ENCODE peak calls at places on chromosomes 6 and 20, in six cellular contexts. I is ovary; B is DND-41; C is aorta; F is CD4-positive, alpha-beta memory T cell; M is effector memory CD4-positive, alpha-beta T cell. D is an unnamed sample.

GRCh38 chr6:31734703-31735500 is 1.4 kb downstream of the CLIC1 start:
- DNase-seq in M (peak; percentile 51), B (peak; percentile 70), F (peak; percentile 33), C (peak; percentile 81), I (peak; percentile 45), D (peak; percentile 55)

GRCh38 chr6:169653691-169654090 is 48.1 kb downstream of the WDR27 start:
- DNase-seq in M (no peak), B (no peak), I (peak; percentile 28), F (no peak), C (peak; percentile 58), D (no peak)

GRCh38 chr6:100468966-100469859 is 4.5 kb upstream of the SIM1 start:
- DNase-seq in C (peak; percentile 65), I (no peak), F (no peak), M (no peak), B (no peak), D (no peak)

GRCh38 chr6:44787254-44787844 is 399.8 kb downstream of the CDC5L start:
- DNase-seq in C (no peak), B (no peak), I (no peak), F (peak; percentile 25), M (no peak), D (no peak)

GRCh38 chr20:32786059-32786760 is 24.0 kb downstream of the DNMT3B start:
- DNase-seq in C (no peak), F (no peak), M (no peak), B (no peak), I (no peak), D (no peak)

GRCh38 chr20:20860078-20860806 is 147.8 kb upstream of the RALGAPA2 start:
- DNase-seq in I (peak; percentile 69), M (peak; percentile 67), C (peak; percentile 94), F (peak; percentile 60), B (peak; percentile 86), D (peak; percentile 89)

GRCh38 chr20:8963330-8963729 is 105.6 kb upstream of the PLCB4 start:
- DNase-seq in M (no peak), B (no peak), C (no peak), F (no peak), I (no peak), D (no peak)

GRCh38 chr6:52509281-52510212 is 67.3 kb downstream of the TRAM2 start:
- DNase-seq in I (no peak), M (no peak), B (no peak), C (no peak), F (no peak), D (no peak)

GRCh38 chr20:890671-891070 is 25.5 kb downstream of the ANGPT4 start:
- DNase-seq in B (no peak), I (no peak), C (no peak), F (no peak), M (no peak), D (no peak)

GRCh38 chr20:59151391-59151790 is 12.2 kb upstream of the ZNF831 start:
- DNase-seq in F (no peak), B (no peak), M (no peak), C (no peak), I (no peak), D (no peak)

GRCh38 chr6:7230327-7230691 is 82.7 kb downstream of the SSR1 start:
- DNase-seq in B (no peak), F (no peak), I (no peak), C (no peak), M (no peak), D (no peak)

GRCh38 chr6:137272403-137272802 is 53.2 kb upstream of the IFNGR1 start:
- DNase-seq in C (no peak), I (no peak), B (no peak), M (no peak), F (no peak), D (no peak)

GRCh38 chr20:25299801-25300200 is 51.9 kb downstream of the PYGB start:
- DNase-seq in C (no peak), M (no peak), F (no peak), I (no peak), B (no peak), D (no peak)

GRCh38 chr6:108116781-108117426 is 42.4 kb upstream of the OSTM1 start:
- DNase-seq in M (no peak), C (no peak), I (no peak), F (no peak), B (no peak), D (no peak)

GRCh38 chr20:17625246-17626051 is 55.6 kb downstream of the DSTN start:
- DNase-seq in M (no peak), C (peak; percentile 74), I (peak; percentile 7), F (no peak), B (no peak), D (no peak)
- H3K36me3 ChIP-seq in M (peaks cover 43% of the 10 kb centered on the region), C (peaks cover 5% of the 10 kb centered on the region), I (no peaks in the 10 kb centered on the region), F (peaks cover 5% of the 10 kb centered on the region), B (peaks cover 99% of the 10 kb centered on the region), D (peaks cover under 1% of the 10 kb centered on the region)

DNA sequence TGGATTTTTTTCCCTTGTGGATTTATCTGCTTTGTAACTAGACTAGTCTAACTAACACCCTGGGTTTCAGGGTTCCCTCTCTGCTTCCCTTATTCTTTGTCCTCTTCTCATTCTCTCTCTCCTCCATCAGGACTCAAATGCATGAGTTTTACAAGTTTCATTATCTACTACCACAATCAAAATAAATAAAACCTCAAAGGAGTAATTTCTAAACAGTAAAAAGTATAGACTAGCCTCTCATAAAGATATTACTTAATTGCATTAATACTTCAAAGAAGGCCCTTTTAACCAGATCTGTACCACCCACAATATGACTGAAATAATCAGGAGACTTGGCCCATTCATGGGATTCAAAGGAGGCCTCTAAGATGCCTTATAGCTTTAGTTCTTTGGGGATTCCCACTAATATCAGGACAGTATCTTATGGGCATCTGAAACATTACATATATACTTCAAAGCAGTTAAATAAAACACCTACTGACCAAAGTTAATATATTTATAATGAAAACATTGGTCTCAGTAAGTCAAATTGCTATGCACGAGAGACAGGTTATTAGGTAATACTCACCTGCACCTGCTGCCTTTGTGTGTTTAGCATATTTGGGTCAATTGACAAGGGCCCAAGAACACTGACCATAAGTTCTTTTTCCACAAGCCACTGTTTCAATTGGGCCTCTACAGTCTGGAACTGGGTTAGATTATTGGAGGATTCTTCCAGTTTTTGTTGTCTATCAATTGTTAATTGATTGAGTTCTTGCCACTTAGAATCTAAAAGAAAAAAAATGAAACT is 85.7 kb downstream of the DST start:
- DNase-seq in C (no peak), F (no peak), B (no peak), M (no peak), I (no peak), D (no peak)
- H3K36me3 ChIP-seq in C (peaks cover 2% of the 10 kb centered on the region), F (no peaks in the 10 kb centered on the region), B (no peaks in the 10 kb centered on the region), M (no peaks in the 10 kb centered on the region), I (no peaks in the 10 kb centered on the region), D (peaks cover 13% of the 10 kb centered on the region)

DNA sequence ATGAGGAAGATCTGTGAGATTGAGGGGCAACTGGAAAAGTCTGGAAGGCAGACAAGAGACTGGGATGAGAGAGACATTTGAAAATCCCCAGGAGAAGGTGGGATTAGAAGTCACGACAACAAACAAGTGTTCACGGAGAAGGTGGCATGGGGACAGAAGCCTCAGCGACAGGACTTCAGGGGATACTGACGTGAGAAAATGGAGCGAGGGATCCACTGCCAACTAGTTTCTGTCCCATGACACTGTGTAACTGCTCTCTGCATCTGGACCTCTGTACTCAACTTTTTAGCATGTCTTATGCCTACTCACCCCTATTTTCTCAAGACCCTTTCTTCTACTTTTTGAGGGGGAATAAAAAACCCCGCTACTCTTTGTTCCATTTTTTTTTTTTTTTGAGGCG is 18.3 kb upstream of the ZBTB2 start:
- DNase-seq in B (no peak), I (no peak), M (no peak), C (no peak), F (no peak), D (no peak)
- H3K36me3 ChIP-seq in B (peaks cover 84% of the 10 kb centered on the region), I (no peaks in the 10 kb centered on the region), M (peaks cover 14% of the 10 kb centered on the region), C (no peaks in the 10 kb centered on the region), F (peaks cover 8% of the 10 kb centered on the region), D (peaks cover 10% of the 10 kb centered on the region)

DNA sequence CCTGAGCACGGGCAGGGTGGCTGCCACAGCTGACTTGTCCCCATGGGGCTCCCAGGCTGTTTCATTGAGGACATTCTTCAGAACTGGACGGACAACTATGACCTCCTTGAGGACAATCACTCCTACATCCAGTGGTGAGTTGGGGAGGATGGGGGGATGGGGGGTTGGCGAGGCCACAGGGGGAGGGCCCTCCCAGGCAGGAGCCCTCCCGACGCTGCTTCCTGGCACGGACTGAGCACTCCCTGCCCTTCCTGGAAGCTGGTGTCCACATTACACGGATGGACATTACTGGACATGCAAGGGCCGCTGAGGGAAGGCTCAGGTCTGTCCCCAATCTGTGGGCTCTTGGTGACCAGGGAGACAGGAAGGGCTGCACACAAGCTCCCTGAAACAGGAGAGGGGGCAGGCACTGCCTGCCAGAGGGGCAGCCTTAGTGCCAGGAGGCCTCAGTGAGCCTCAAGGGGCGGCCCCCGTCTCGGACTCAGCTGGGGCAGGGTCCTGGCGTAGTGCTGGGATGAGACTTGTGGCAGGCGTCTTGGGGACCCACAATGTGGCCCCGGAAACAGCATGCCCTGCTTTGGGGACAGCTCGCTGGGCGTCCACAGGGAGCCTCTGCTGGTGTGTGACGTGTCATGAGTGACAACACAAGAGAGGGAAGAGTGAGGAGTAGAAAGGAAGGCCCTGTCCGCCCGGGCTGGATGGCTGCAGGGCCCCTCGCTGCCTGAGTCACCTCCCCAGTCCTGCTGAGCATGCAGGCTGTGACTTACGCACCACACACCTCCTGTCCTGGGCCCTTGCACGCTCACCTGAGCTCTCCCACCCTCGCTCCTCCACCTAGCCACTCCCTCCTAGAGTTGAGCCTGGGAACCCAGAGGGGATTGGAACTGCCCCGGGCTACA is 5.1 kb downstream of the OGFR start:
- DNase-seq in C (no peak), I (no peak), M (no peak), F (no peak), B (no peak), D (no peak)
- H3K36me3 ChIP-seq in C (peaks cover 11% of the 10 kb centered on the region), I (no peaks in the 10 kb centered on the region), M (peaks cover 53% of the 10 kb centered on the region), F (peaks cover 37% of the 10 kb centered on the region), B (peaks cover 84% of the 10 kb centered on the region), D (peaks cover 5% of the 10 kb centered on the region)

DNA sequence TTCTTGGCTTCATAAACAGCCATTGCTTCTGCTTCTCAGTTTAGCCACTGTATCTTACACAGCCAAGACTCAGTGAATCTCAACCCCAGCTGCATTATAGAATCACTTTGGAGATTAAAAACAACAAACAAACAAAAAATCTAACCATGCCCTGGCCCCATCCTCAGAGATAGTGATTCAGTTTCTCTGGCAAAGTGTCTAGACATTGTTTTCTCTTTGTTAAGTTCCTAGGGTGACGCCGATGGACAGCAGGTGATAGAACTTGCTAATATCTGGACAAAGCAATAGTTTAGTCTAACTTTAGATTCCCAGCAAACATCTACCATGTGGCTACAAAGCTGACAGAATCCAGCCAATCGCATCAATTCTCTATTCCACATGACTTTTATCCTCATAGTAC is 2.9 kb downstream of the ADGRF5 start:
- DNase-seq in M (no peak), F (no peak), B (no peak), C (no peak), I (no peak), D (no peak)
- H3K36me3 ChIP-seq in M (no peaks in the 10 kb centered on the region), F (no peaks in the 10 kb centered on the region), B (no peaks in the 10 kb centered on the region), C (no peaks in the 10 kb centered on the region), I (no peaks in the 10 kb centered on the region), D (no peaks in the 10 kb centered on the region)

DNA sequence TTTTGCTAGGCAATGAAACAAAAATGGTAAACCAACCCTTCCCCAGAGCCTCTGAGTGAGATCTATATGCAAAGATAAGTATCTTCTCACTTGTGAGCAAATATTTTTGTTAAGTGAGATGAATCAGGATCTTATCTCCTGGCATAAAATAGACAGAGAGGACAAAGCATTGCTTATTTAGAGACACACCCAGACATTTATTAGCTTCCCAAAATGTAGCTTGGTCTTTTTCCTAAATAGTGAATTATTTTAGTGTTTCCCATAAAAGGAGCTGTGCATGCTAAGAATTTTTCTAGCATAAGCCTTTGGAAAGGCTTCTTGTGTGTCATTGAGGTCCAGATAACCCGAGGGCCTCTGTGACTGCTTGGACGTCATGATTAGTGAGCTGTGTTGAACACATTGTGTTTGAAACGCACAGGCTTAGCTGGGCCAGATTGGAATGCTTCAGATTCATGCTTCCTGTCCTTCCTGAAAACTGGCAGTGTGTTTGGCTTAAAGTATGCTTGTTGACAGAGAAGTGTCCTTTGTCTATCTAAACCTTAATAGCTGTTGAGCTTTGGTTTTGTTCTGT is 16.5 kb downstream of the MTHFD1L start:
- DNase-seq in I (peak; percentile 62), B (no peak), C (no peak), F (no peak), M (no peak), D (no peak)
- H3K36me3 ChIP-seq in I (no peaks in the 10 kb centered on the region), B (peaks cover 87% of the 10 kb centered on the region), C (no peaks in the 10 kb centered on the region), F (no peaks in the 10 kb centered on the region), M (no peaks in the 10 kb centered on the region), D (peaks cover 8% of the 10 kb centered on the region)